ENCODE peak calls at places on chromosomes 13 and 19, in four cellular contexts. One of them, this sample, is unnamed.

GRCh38 chr19:17929056-17929455 is 3.8 kb upstream of the CCDC124 start:
- DNase-seq in MCF 10A: no peak
- DNase-seq in AG10803: no peak
- DNase-seq in GM13977: peak
- DNase-seq in this sample: no peak

GRCh38 chr19:6214881-6215541 is 64.8 kb downstream of the MLLT1 start:
- DNase-seq in MCF 10A: no peak
- DNase-seq in AG10803: no peak
- DNase-seq in GM13977: no peak
- DNase-seq in this sample: no peak

GRCh38 chr19:58059681-58060080 is 599 bp downstream of the ZNF135 start:
- DNase-seq in MCF 10A: no peak
- DNase-seq in AG10803: no peak
- DNase-seq in GM13977: no peak
- DNase-seq in this sample: no peak

GRCh38 chr13:62194371-62194770 is 778.7 kb upstream of the PCDH20 start:
- DNase-seq in MCF 10A: no peak
- DNase-seq in AG10803: no peak
- DNase-seq in GM13977: no peak
- DNase-seq in this sample: no peak

GRCh38 chr13:73077867-73078266 is 19.1 kb downstream of the KLF5 start:
- DNase-seq in MCF 10A: no peak
- DNase-seq in AG10803: no peak
- DNase-seq in GM13977: no peak
- DNase-seq in this sample: no peak

GRCh38 chr19:2607712-2608601 is 94.5 kb downstream of the GNG7 start:
- DNase-seq in MCF 10A: no peak
- DNase-seq in AG10803: no peak
- DNase-seq in GM13977: peak
- DNase-seq in this sample: peak

GRCh38 chr19:17762505-17763229 is 11.4 kb downstream of the FCHO1 start:
- DNase-seq in MCF 10A: peak
- DNase-seq in AG10803: peak
- DNase-seq in GM13977: no peak
- DNase-seq in this sample: peak

GRCh38 chr13:67224148-67224846 is 5.8 kb downstream of the PCDH9 start:
- DNase-seq in MCF 10A: peak
- DNase-seq in AG10803: peak
- DNase-seq in GM13977: no peak
- DNase-seq in this sample: peak

GRCh38 chr19:10501971-10502523 is 1.1 kb downstream of the KEAP1 start:
- DNase-seq in MCF 10A: peak
- DNase-seq in AG10803: peak
- DNase-seq in GM13977: peak
- DNase-seq in this sample: peak

GRCh38 chr19:1221904-1222255 is 15.9 kb downstream of the CBARP start:
- DNase-seq in MCF 10A: no peak
- DNase-seq in AG10803: no peak
- DNase-seq in GM13977: no peak
- DNase-seq in this sample: no peak

GRCh38 chr13:43077906-43078305 is 54.5 kb downstream of the DNAJC15 start:
- DNase-seq in MCF 10A: no peak
- DNase-seq in AG10803: peak
- DNase-seq in GM13977: no peak
- DNase-seq in this sample: no peak

GRCh38 chr13:101706651-101707050 is 254.2 kb downstream of the ITGBL1 start:
- DNase-seq in MCF 10A: peak
- DNase-seq in AG10803: peak
- DNase-seq in GM13977: no peak
- DNase-seq in this sample: peak

GRCh38 chr19:43776285-43776684 is 4.5 kb downstream of the KCNN4 start:
- DNase-seq in MCF 10A: no peak
- DNase-seq in AG10803: no peak
- DNase-seq in GM13977: no peak
- DNase-seq in this sample: peak

GRCh38 chr19:6866646-6867255 is 20.6 kb upstream of the ADGRE1 start:
- DNase-seq in MCF 10A: no peak
- DNase-seq in AG10803: no peak
- DNase-seq in GM13977: no peak
- DNase-seq in this sample: no peak

GRCh38 chr13:26475176-26476110 is 82.0 kb upstream of the WASF3 start:
- DNase-seq in MCF 10A: no peak
- DNase-seq in AG10803: no peak
- DNase-seq in GM13977: no peak
- DNase-seq in this sample: no peak

GRCh38 chr13:76836311-76836710 is 49.9 kb downstream of the KCTD12 start:
- DNase-seq in MCF 10A: no peak
- DNase-seq in AG10803: peak
- DNase-seq in GM13977: no peak
- DNase-seq in this sample: no peak

GRCh38 chr13:99614465-99614885 is 113.2 kb downstream of the TM9SF2 start:
- DNase-seq in MCF 10A: peak
- DNase-seq in AG10803: no peak
- DNase-seq in GM13977: peak
- DNase-seq in this sample: peak

GRCh38 chr13:99067160-99067985 is 89.5 kb upstream of the DOCK9 start:
- DNase-seq in MCF 10A: peak
- DNase-seq in AG10803: peak
- DNase-seq in GM13977: no peak
- DNase-seq in this sample: no peak

GRCh38 chr19:51743405-51743804 is 8.3 kb downstream of the FPR1 start:
- DNase-seq in MCF 10A: no peak
- DNase-seq in AG10803: peak
- DNase-seq in GM13977: no peak
- DNase-seq in this sample: no peak

GRCh38 chr13:32850311-32851052 is 165.7 kb upstream of the KL start:
- DNase-seq in MCF 10A: no peak
- DNase-seq in AG10803: peak
- DNase-seq in GM13977: no peak
- DNase-seq in this sample: no peak

GRCh38 chr13:61954092-61954491 is 538.4 kb upstream of the PCDH20 start:
- DNase-seq in MCF 10A: peak
- DNase-seq in AG10803: no peak
- DNase-seq in GM13977: no peak
- DNase-seq in this sample: no peak

GRCh38 chr13:76672422-76672821 is 213.8 kb downstream of the KCTD12 start:
- DNase-seq in MCF 10A: peak
- DNase-seq in AG10803: peak
- DNase-seq in GM13977: no peak
- DNase-seq in this sample: no peak

GRCh38 chr13:110323172-110323851 is 16.2 kb downstream of the COL4A2 start:
- DNase-seq in MCF 10A: no peak
- DNase-seq in AG10803: peak
- DNase-seq in GM13977: no peak
- DNase-seq in this sample: no peak
- TF ChIP-seq CTCF in MCF 10A: no peak
- TF ChIP-seq CTCF in AG10803: peak
- TF ChIP-seq CTCF in GM13977: no peak
- TF ChIP-seq CTCF in this sample: no peak

DNA sequence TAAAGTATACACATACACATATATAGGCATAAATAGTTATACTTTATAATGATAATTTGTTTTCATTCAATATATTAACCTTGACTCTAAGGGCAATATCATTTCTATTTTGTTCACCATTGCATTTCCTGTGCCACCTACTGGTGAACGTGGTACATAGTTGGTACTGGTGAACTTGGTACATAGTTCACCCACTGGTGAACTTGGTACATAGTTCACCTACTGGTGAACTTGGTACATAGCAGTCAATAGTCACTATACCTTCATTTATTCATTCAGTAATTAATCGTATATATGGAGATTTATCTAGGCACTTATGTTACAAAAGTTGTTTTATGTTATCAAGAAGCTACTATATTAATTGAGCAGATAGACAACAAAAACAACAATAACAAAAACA is 172.6 kb upstream of the ATXN8OS start:
- DNase-seq in MCF 10A: peak
- DNase-seq in AG10803: no peak
- DNase-seq in GM13977: no peak
- DNase-seq in this sample: peak
- TF ChIP-seq CTCF in MCF 10A: peak
- TF ChIP-seq CTCF in AG10803: no peak
- TF ChIP-seq CTCF in GM13977: peak
- TF ChIP-seq CTCF in this sample: no peak

GRCh38 chr13:94417294-94417693 is 62.2 kb downstream of the DCT start:
- DNase-seq in MCF 10A: no peak
- DNase-seq in AG10803: no peak
- DNase-seq in GM13977: no peak
- DNase-seq in this sample: no peak

GRCh38 chr13:94415484-94415883 is 64.0 kb downstream of the DCT start:
- DNase-seq in MCF 10A: no peak
- DNase-seq in AG10803: no peak
- DNase-seq in GM13977: no peak
- DNase-seq in this sample: no peak

GRCh38 chr13:94419304-94419943 is 60.1 kb downstream of the DCT start:
- DNase-seq in MCF 10A: peak
- DNase-seq in AG10803: peak
- DNase-seq in GM13977: no peak
- DNase-seq in this sample: peak

GRCh38 chr13:94414141-94414540 is 65.3 kb downstream of the DCT start:
- DNase-seq in MCF 10A: no peak
- DNase-seq in AG10803: no peak
- DNase-seq in GM13977: no peak
- DNase-seq in this sample: no peak

DNA sequence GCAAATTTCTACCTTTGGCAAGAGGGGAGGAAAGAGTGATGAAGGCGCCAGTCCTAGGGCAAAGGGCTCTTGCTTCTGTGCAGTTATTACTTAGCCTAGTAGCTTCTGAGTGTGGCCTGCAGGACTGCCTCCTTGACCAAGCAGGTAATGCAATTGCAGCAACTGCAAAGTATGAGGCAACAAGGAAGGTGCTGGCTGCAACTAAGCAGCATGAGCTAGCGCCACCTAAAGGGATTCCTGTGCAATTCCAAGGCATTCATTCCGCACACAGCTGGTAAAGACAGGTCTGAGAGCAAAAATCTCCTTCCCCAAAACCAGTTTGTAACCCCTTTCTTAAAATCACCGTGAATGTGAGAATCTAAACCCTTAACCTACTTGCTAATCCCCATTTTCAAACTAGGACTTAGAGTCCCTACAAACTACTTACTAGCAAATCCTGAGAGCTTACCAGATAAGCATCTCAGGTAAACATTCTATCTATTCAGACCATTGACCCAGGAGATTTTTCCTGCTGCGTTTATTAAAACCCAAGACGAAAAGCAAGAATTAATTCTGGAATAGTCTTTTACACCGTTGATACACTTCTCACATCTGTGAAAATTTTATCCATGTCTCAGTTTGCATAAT is 62.9 kb downstream of the DCT start:
- DNase-seq in MCF 10A: peak
- DNase-seq in AG10803: no peak
- DNase-seq in GM13977: no peak
- DNase-seq in this sample: no peak
- TF ChIP-seq CTCF in MCF 10A: peak
- TF ChIP-seq CTCF in AG10803: peak
- TF ChIP-seq CTCF in GM13977: peak
- TF ChIP-seq CTCF in this sample: no peak

DNA sequence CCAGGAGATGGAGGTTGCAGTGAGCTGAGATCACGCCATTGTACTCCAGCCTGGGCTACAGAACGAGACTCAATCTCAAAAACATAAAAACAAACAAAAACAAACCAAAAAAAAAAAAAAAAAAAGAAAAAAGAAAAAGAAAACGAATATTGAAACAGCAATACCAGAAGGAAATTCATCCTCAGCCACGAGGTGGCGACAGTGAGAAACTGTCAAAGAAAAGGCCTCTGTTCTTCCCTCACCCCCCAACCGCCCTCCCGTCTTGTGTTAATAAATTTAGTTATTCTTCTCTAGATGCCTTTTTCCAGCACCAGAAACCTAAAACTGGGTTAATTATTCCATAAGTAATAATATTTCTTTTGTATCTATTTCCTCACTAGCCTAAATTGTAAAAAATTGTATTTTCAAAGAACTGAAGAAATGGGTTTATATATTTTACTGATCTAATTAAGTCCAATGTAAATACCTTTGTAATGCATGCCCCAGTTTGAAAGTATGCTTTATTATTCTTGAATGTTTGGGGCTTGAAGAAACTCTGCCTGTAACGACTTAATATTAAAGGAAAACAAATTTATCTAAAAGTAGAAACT is 38.6 kb downstream of the LIG4 start:
- DNase-seq in MCF 10A: peak
- DNase-seq in AG10803: no peak
- DNase-seq in GM13977: peak
- DNase-seq in this sample: peak
- TF ChIP-seq CTCF in MCF 10A: peak
- TF ChIP-seq CTCF in AG10803: peak
- TF ChIP-seq CTCF in GM13977: peak
- TF ChIP-seq CTCF in this sample: peak

DNA sequence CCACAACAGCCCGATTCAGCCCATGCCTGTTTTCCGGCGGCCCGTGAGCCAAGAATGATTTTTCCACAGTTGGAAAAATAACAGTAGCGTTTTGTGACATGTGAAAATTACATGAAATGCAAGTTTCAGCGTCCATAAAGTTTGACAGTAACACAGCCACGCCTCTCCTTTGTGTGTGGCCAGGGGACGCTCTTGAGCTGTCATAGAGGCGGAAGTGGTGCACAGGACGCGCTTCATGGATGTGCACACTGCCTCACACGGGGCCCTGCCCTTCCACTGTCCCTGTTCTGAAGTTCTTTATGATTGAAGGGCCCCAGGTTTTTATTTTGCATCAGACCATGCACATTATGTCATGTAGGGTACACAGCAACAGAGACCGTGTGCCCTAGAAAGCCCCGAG is 12.4 kb upstream of the ELAVL1 start:
- DNase-seq in MCF 10A: no peak
- DNase-seq in AG10803: no peak
- DNase-seq in GM13977: peak
- DNase-seq in this sample: peak
- TF ChIP-seq CTCF in MCF 10A: no peak
- TF ChIP-seq CTCF in AG10803: no peak
- TF ChIP-seq CTCF in GM13977: peak
- TF ChIP-seq CTCF in this sample: peak

GRCh38 chr19:45902651-45903625 is 525 bp upstream of the MYPOP start:
- DNase-seq in MCF 10A: peak
- DNase-seq in AG10803: peak
- DNase-seq in GM13977: peak
- DNase-seq in this sample: peak
- TF ChIP-seq CTCF in MCF 10A: no peak
- TF ChIP-seq CTCF in AG10803: peak
- TF ChIP-seq CTCF in GM13977: no peak
- TF ChIP-seq CTCF in this sample: no peak

This sample was measured in activated CD8-positive, alpha-beta T cell treated with anti-CD3 and anti-CD28 coated beads for 36 hours.